ENCODE peak calls at places on chromosomes 13 and 19, in seven cellular contexts. One of them, this sample, is unnamed.

GRCh38 chr19:32691291-32691951 is at the start of gene NUDT19:
- DNase-seq in T47D: peak; percentile 89
- DNase-seq in H1: no peak
- DNase-seq in SK-N-SH: peak; percentile 93
- DNase-seq in HepG2: peak; percentile 78
- DNase-seq in HCT116: peak; percentile 75
- DNase-seq in GM12878: peak; percentile 62
- DNase-seq in this sample: peak; percentile 79

GRCh38 chr13:48647625-48648024 is 6.1 kb upstream of the CYSLTR2 start:
- DNase-seq in T47D: peak; percentile 6
- DNase-seq in H1: no peak
- DNase-seq in SK-N-SH: no peak
- DNase-seq in HepG2: peak; percentile 34
- DNase-seq in HCT116: no peak
- DNase-seq in GM12878: no peak
- DNase-seq in this sample: no peak

GRCh38 chr13:95660981-95661581 is 15.9 kb upstream of the DNAJC3 start:
- DNase-seq in T47D: peak; percentile 53
- DNase-seq in H1: no peak
- DNase-seq in SK-N-SH: peak; percentile 39
- DNase-seq in HepG2: peak; percentile 51
- DNase-seq in HCT116: peak; percentile 28
- DNase-seq in GM12878: no peak
- DNase-seq in this sample: peak; percentile 12

GRCh38 chr19:54029930-54030490 is 33.7 kb downstream of the VSTM1 start:
- DNase-seq in T47D: peak; percentile 85
- DNase-seq in H1: peak; percentile 50
- DNase-seq in SK-N-SH: peak; percentile 71
- DNase-seq in HepG2: peak; percentile 72
- DNase-seq in HCT116: peak; percentile 69
- DNase-seq in GM12878: no peak
- DNase-seq in this sample: peak; percentile 76

GRCh38 chr19:46840157-46840942 is 10.3 kb downstream of the AP2S1 start:
- DNase-seq in T47D: peak; percentile 72
- DNase-seq in H1: no peak
- DNase-seq in SK-N-SH: peak; percentile 83
- DNase-seq in HepG2: peak; percentile 63
- DNase-seq in HCT116: no peak
- DNase-seq in GM12878: no peak
- DNase-seq in this sample: peak; percentile 78

GRCh38 chr13:37747071-37747612 is 122.4 kb downstream of the TRPC4 start:
- DNase-seq in T47D: no peak
- DNase-seq in H1: no peak
- DNase-seq in SK-N-SH: no peak
- DNase-seq in HepG2: no peak
- DNase-seq in HCT116: no peak
- DNase-seq in GM12878: no peak
- DNase-seq in this sample: no peak

GRCh38 chr19:38736036-38736412 is 8.2 kb downstream of the CAPN12 start:
- DNase-seq in T47D: peak; percentile 36
- DNase-seq in H1: no peak
- DNase-seq in SK-N-SH: peak; percentile 77
- DNase-seq in HepG2: no peak
- DNase-seq in HCT116: no peak
- DNase-seq in GM12878: no peak
- DNase-seq in this sample: peak; percentile 73

GRCh38 chr13:30340367-30341184 is 33.2 kb upstream of the KATNAL1 start:
- DNase-seq in T47D: no peak
- DNase-seq in H1: no peak
- DNase-seq in SK-N-SH: peak; percentile 29
- DNase-seq in HepG2: no peak
- DNase-seq in HCT116: peak; percentile 16
- DNase-seq in GM12878: no peak
- DNase-seq in this sample: peak; percentile 68

GRCh38 chr19:49890349-49891311 is 6.1 kb downstream of the IL4I1 start:
- DNase-seq in T47D: no peak
- DNase-seq in H1: no peak
- DNase-seq in SK-N-SH: peak; percentile 93
- DNase-seq in HepG2: no peak
- DNase-seq in HCT116: no peak
- DNase-seq in GM12878: no peak
- DNase-seq in this sample: peak; percentile 86

DNA sequence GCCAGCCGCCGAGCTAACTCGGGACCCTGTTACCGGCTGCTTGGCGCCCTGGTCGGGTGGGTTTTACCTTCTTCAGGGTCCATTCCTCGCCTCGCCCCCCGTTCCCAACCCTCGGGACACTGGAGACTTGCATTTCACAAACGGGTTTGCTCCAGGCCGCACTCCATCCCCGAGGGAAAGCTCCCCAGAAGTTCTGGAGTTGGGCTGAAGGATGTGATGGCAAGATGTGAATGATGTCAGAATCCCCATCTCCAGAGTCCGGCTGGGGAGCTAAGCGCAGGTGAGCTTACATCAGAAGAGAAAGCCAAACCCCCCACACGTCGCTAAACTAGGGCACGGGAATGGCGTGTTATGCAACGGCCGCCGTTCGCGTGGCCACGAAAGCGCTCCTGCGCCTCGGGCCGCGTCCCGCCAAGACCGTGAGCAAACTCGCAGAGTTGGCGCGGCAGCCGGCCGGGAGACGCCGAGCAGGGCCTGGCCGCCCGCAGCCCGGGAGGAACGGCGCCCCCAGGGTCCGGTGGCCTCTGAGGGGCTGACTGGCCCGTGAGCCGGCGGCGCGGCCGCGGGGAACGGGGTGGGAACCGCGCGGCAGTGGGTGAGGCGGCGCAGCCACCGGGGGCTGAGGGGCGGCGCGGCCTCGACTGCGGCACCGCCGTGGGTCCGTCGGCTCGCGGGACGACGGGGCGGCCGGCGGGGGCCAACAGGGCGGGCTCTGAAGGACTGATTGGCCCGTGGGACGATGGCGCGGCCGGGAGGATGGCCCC is 1.1 kb downstream of the LATS2 start:
- DNase-seq in T47D: peak; percentile 46
- DNase-seq in H1: no peak
- DNase-seq in SK-N-SH: no peak
- DNase-seq in HepG2: no peak
- DNase-seq in HCT116: no peak
- DNase-seq in GM12878: no peak
- DNase-seq in this sample: no peak
- TF ChIP-seq JUND in T47D: no peak
- TF ChIP-seq JUND in H1: peak; percentile 33
- TF ChIP-seq JUND in SK-N-SH: no peak
- TF ChIP-seq JUND in HepG2: no peak
- TF ChIP-seq JUND in HCT116: no peak
- TF ChIP-seq JUND in GM12878: no peak
- TF ChIP-seq JUND in this sample: no peak

DNA sequence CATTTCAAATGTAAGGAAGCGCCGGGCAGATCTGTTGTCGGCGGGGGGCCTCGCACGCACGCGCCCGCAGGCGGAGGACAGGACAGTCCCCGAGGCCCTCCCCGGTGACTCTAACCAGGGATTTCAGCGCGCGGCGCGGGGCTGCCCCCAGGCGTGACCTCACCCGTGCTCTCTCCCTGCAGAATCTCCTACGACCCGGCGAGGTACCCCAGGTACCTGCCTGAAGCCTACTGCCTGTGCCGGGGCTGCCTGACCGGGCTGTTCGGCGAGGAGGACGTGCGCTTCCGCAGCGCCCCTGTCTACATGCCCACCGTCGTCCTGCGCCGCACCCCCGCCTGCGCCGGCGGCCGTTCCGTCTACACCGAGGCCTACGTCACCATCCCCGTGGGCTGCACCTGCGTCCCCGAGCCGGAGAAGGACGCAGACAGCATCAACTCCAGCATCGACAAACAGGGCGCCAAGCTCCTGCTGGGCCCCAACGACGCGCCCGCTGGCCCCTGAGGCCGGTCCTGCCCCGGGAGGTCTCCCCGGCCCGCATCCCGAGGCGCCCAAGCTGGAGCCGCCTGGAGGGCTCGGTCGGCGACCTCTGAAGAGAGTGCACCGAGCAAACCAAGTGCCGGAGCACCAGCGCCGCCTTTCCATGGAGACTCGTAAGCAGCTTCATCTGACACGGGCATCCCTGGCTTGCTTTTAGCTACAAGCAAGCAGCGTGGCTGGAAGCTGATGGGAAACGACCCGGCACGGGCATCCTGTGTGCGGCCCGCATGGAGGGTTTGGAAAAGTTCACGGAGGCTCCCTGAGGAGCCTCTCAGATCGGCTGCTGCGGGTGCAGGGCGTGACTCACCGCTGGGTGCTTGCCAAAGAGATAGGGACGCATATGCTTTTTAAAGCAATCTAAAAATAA is 18.2 kb downstream of the IL17D start:
- DNase-seq in T47D: no peak
- DNase-seq in H1: no peak
- DNase-seq in SK-N-SH: peak; percentile 67
- DNase-seq in HepG2: no peak
- DNase-seq in HCT116: no peak
- DNase-seq in GM12878: no peak
- DNase-seq in this sample: peak; percentile 46
- TF ChIP-seq JUND in T47D: no peak
- TF ChIP-seq JUND in H1: no peak
- TF ChIP-seq JUND in SK-N-SH: peak; percentile 63
- TF ChIP-seq JUND in HepG2: no peak
- TF ChIP-seq JUND in HCT116: peak; percentile 15
- TF ChIP-seq JUND in GM12878: no peak
- TF ChIP-seq JUND in this sample: peak; percentile 43

DNA sequence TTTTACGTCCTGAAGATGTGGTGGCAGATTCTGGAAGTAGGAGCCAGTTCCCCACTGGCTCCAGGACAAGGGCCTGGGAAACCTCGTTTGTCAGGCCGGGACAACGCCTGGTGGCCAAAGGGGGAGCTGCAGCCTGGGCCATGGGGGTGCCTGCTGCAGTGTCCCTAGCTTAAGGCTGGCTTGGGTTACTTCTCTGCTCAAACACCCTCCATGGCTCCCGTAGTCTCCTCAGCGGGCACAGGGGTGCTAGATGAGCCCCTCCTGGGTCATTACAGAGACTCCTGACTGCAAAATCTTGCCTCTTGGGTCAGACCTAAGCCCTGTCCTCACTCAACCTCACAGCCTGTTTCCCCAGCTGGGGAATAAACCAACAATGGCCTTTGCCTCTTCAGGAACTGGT is 14.7 kb downstream of the CILP2 start:
- DNase-seq in T47D: peak; percentile 61
- DNase-seq in H1: no peak
- DNase-seq in SK-N-SH: peak; percentile 83
- DNase-seq in HepG2: no peak
- DNase-seq in HCT116: no peak
- DNase-seq in GM12878: no peak
- DNase-seq in this sample: peak; percentile 71
- TF ChIP-seq JUND in T47D: no peak
- TF ChIP-seq JUND in H1: no peak
- TF ChIP-seq JUND in SK-N-SH: no peak
- TF ChIP-seq JUND in HepG2: no peak
- TF ChIP-seq JUND in HCT116: no peak
- TF ChIP-seq JUND in GM12878: no peak
- TF ChIP-seq JUND in this sample: no peak

DNA sequence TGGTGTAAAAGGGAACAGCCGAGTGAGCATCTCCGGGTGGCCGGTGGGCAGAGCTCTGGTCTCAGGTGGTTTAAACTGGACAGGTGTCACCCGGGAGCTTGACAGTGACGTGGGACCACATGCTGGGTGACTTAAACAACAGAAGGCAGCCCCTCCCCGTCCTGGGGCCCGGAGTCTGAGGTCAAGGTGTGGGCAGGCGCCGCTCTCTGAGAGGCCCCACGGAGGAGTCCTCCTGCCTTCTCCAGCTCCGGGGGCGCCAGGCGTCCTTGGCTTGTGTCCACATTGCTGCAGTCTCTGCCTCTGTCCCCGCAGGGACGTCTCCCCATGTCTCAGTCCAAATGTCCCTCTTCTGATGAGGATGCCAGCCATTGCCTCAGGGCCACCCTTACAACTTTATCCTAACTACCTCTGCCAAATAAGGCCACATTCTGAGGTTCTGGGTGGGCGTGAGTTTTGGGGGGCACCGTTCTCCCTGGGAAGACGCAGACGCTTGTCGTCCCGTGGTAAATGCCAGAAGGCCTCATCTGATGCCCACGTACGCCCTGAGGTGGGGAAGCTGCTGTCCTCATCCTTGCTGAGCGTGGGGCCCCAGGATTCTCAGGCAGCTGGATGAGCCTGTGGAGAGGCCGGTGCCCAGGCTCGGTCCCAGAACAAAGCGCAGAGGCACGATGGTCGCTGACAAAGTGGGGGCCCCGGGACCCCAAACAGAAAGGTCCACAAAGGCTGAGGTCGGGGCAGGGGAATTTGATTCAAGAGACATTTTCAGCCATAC is 12.9 kb downstream of the GZMM start:
- DNase-seq in T47D: no peak
- DNase-seq in H1: no peak
- DNase-seq in SK-N-SH: no peak
- DNase-seq in HepG2: peak; percentile 27
- DNase-seq in HCT116: no peak
- DNase-seq in GM12878: no peak
- DNase-seq in this sample: peak; percentile 81
- TF ChIP-seq JUND in T47D: no peak
- TF ChIP-seq JUND in H1: no peak
- TF ChIP-seq JUND in SK-N-SH: no peak
- TF ChIP-seq JUND in HepG2: no peak
- TF ChIP-seq JUND in HCT116: no peak
- TF ChIP-seq JUND in GM12878: no peak
- TF ChIP-seq JUND in this sample: no peak

GRCh38 chr19:13262450-13262849 is 112.2 kb downstream of the IER2 start:
- DNase-seq in T47D: peak; percentile 60
- DNase-seq in H1: no peak
- DNase-seq in SK-N-SH: peak; percentile 66
- DNase-seq in HepG2: peak; percentile 38
- DNase-seq in HCT116: no peak
- DNase-seq in GM12878: no peak
- DNase-seq in this sample: peak; percentile 61

GRCh38 chr19:13255719-13256059 is 105.5 kb downstream of the IER2 start:
- DNase-seq in T47D: no peak
- DNase-seq in H1: no peak
- DNase-seq in SK-N-SH: no peak
- DNase-seq in HepG2: no peak
- DNase-seq in HCT116: no peak
- DNase-seq in GM12878: no peak
- DNase-seq in this sample: no peak

GRCh38 chr19:13256918-13257317 is 106.7 kb downstream of the IER2 start:
- DNase-seq in T47D: no peak
- DNase-seq in H1: no peak
- DNase-seq in SK-N-SH: no peak
- DNase-seq in HepG2: no peak
- DNase-seq in HCT116: no peak
- DNase-seq in GM12878: no peak
- DNase-seq in this sample: no peak

GRCh38 chr19:13255041-13255718 is 105.0 kb downstream of the IER2 start:
- DNase-seq in T47D: peak; percentile 17
- DNase-seq in H1: no peak
- DNase-seq in SK-N-SH: no peak
- DNase-seq in HepG2: no peak
- DNase-seq in HCT116: no peak
- DNase-seq in GM12878: no peak
- DNase-seq in this sample: no peak

GRCh38 chr19:13260883-13261653 is 110.9 kb downstream of the IER2 start:
- DNase-seq in T47D: peak; percentile 61
- DNase-seq in H1: no peak
- DNase-seq in SK-N-SH: no peak
- DNase-seq in HepG2: no peak
- DNase-seq in HCT116: peak; percentile 94
- DNase-seq in GM12878: peak; percentile 79
- DNase-seq in this sample: peak; percentile 36
- TF ChIP-seq JUND in T47D: no peak
- TF ChIP-seq JUND in H1: no peak
- TF ChIP-seq JUND in SK-N-SH: peak; percentile 65
- TF ChIP-seq JUND in HepG2: no peak
- TF ChIP-seq JUND in HCT116: peak; percentile 98
- TF ChIP-seq JUND in GM12878: peak; percentile 71
- TF ChIP-seq JUND in this sample: peak; percentile 94

This sample was measured in K562.